ENCODE peak calls at places on chromosomes 13 and 19, in six cellular contexts. V is GM03348; X is NCI-H187 treated with DMSO at 0.1 percent for 48 hours; U is nephron progenitor cell; W is effector memory CD8-positive, alpha-beta T cell; K is naive thymus-derived CD8-positive, alpha-beta T cell. Q is an unnamed sample.

GRCh38 chr13:93554514-93554913 is 327.9 kb downstream of the GPC6 start:
- DNase-seq in V (no peak), X (no peak), U (no peak), W (no peak), K (no peak), Q (no peak)

GRCh38 chr19:13847033-13847899 is 29.7 kb upstream of the NANOS3 start:
- DNase-seq in V (peak; percentile 91), X (no peak), U (peak; percentile 92), W (peak; percentile 93), K (peak; percentile 94), Q (peak; percentile 87)

GRCh38 chr19:42114412-42114811 is 17.8 kb downstream of the POU2F2 start:
- DNase-seq in V (no peak), X (peak; percentile 91), U (no peak), W (no peak), K (no peak), Q (no peak)

GRCh38 chr13:78595819-78596700 is 7.3 kb downstream of the POU4F1 start:
- DNase-seq in V (no peak), X (no peak), U (peak; percentile 75), W (no peak), K (no peak), Q (no peak)

GRCh38 chr13:40539954-40540706 is 126.3 kb downstream of the FOXO1 start:
- DNase-seq in V (peak; percentile 79), X (no peak), U (no peak), W (no peak), K (no peak), Q (peak; percentile 78)

GRCh38 chr19:40236366-40236765 is 9.9 kb upstream of the CCNP start:
- DNase-seq in V (no peak), X (no peak), U (no peak), W (no peak), K (no peak), Q (no peak)

GRCh38 chr19:54178581-54179261 is 5.8 kb upstream of the TMC4 start:
- DNase-seq in V (no peak), X (peak; percentile 32), U (peak; percentile 62), W (no peak), K (no peak), Q (no peak)

GRCh38 chr19:57321164-57321563 is 892 bp downstream of the ZNF543 start:
- DNase-seq in V (no peak), X (no peak), U (no peak), W (no peak), K (no peak), Q (no peak)

GRCh38 chr13:33367931-33368330 is 82.4 kb upstream of the STARD13 start:
- DNase-seq in V (no peak), X (no peak), U (no peak), W (no peak), K (no peak), Q (no peak)

GRCh38 chr19:34734601-34735103 is 609 bp downstream of the ZNF181 start:
- DNase-seq in V (no peak), X (no peak), U (no peak), W (no peak), K (no peak), Q (no peak)

GRCh38 chr19:13597625-13598024 is 91.3 kb upstream of the CACNA1A start:
- DNase-seq in V (peak; percentile 93), X (no peak), U (peak; percentile 53), W (peak; percentile 24), K (peak; percentile 33), Q (peak; percentile 66)

GRCh38 chr19:1172353-1173159 is 1.5 kb downstream of the SBNO2 start:
- DNase-seq in V (peak; percentile 78), X (no peak), U (peak; percentile 39), W (no peak), K (no peak), Q (peak; percentile 10)

Q was measured in LoVo.